ENCODE peak calls at places on chromosomes 11 and 22, in four cellular contexts. K is choroid plexus epithelial cell, Z is spleen, G is cardiac fibroblast. H is an unnamed sample.

GRCh38 chr11:9615031-9615451 is 41.6 kb downstream of the WEE1 start:
- DNase-seq in K (no peak), Z (no peak), G (no peak), H (no peak)

GRCh38 chr11:122737951-122738693 is 82.6 kb downstream of the UBASH3B start:
- DNase-seq in K (peak), Z (no peak), G (no peak), H (no peak)

GRCh38 chr11:115745041-115745440 is 240.8 kb upstream of the CADM1 start:
- DNase-seq in K (no peak), Z (no peak), G (no peak), H (no peak)

GRCh38 chr11:129787518-129787917 is 28.1 kb upstream of the TMEM45B start:
- DNase-seq in K (peak), Z (no peak), G (no peak), H (no peak)

GRCh38 chr11:131534611-131535010 is 164.2 kb downstream of the NTM start:
- DNase-seq in K (no peak), Z (no peak), G (no peak), H (no peak)

GRCh38 chr11:117509543-117509942 is 181.9 kb downstream of the CEP164 start:
- DNase-seq in K (no peak), Z (no peak), G (no peak), H (no peak)

GRCh38 chr11:8070417-8071101 is 10.5 kb upstream of the TUB start:
- DNase-seq in K (peak), Z (no peak), G (peak), H (no peak)

GRCh38 chr11:101748572-101748971 is 164.8 kb upstream of the TRPC6 start:
- DNase-seq in K (peak), Z (no peak), G (no peak), H (no peak)

GRCh38 chr22:49803667-49804375 is 23.9 kb downstream of the BRD1 start:
- DNase-seq in K (no peak), Z (no peak), G (no peak), H (no peak)

GRCh38 chr22:37626144-37626543 is 13.3 kb upstream of the SH3BP1 start:
- DNase-seq in K (peak), Z (peak), G (peak), H (no peak)

GRCh38 chr11:69101100-69101791 is 52.5 kb downstream of the TPCN2 start:
- DNase-seq in K (peak), Z (peak), G (peak), H (peak)

GRCh38 chr11:110182886-110183285 is 89.7 kb downstream of the ZC3H12C start:
- DNase-seq in K (no peak), Z (no peak), G (no peak), H (no peak)

GRCh38 chr22:39356464-39356863 is 6.7 kb downstream of the SYNGR1 start:
- DNase-seq in K (no peak), Z (no peak), G (no peak), H (no peak)

GRCh38 chr22:22099194-22099486 is 116.6 kb upstream of the TOP3B start:
- DNase-seq in K (no peak), Z (no peak), G (no peak), H (no peak)

GRCh38 chr22:30667092-30667485 is 586 bp downstream of the DUSP18 start:
- DNase-seq in K (no peak), Z (no peak), G (no peak), H (no peak)

GRCh38 chr11:47944555-47945128 is 35.7 kb upstream of the PTPRJ start:
- DNase-seq in K (no peak), Z (no peak), G (no peak), H (no peak)

GRCh38 chr22:50469377-50470305 is 5.2 kb downstream of the SBF1 start:
- DNase-seq in K (peak), Z (peak), G (peak), H (no peak)

GRCh38 chr11:73982595-73982989 is at the start of gene UCP2:
- DNase-seq in K (peak), Z (peak), G (peak), H (peak)

GRCh38 chr11:26297179-26297970 is 34.6 kb upstream of the ANO3 start:
- DNase-seq in K (peak), Z (no peak), G (peak), H (no peak)

GRCh38 chr22:31629741-31630184 is 32.3 kb downstream of the PISD start:
- DNase-seq in K (no peak), Z (peak), G (no peak), H (no peak)

GRCh38 chr11:11660351-11660750 is 38.5 kb upstream of the GALNT18 start:
- DNase-seq in K (no peak), Z (no peak), G (no peak), H (no peak)

DNA sequence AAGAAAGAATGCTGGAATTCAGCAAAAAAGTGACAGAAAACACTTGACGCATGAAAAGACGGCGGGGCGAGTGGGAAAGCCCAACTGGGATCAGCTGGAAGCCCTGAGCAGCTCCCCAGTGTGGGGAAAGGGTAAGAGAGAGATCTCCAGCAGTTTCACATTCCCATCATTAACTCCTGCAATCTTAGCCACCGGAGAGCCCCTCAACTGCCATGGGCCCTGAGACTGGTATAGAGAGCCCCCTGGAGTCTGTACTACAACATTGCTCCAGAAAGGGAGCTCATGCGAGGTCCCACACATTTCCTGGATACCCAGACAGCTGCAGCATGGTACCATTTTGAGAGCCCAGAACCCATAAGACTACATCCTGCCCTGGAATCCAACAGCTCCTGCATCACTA is 31.1 kb downstream of the MRGPRX4 start:
- DNase-seq in K (peak), Z (no peak), G (peak), H (peak)
- TF ChIP-seq CTCF in K (peak), Z (no peak), G (peak), H (peak)

GRCh38 chr11:2150206-2150847 is 10.7 kb downstream of the INS start:
- DNase-seq in K (peak), Z (no peak), G (peak), H (no peak)
- TF ChIP-seq CTCF in K (peak), Z (no peak), G (peak), H (peak)

GRCh38 chr11:93361435-93361834 is 30.9 kb downstream of the DEUP1 start:
- DNase-seq in K (no peak), Z (no peak), G (no peak), H (no peak)
- TF ChIP-seq CTCF in K (no peak), Z (no peak), G (peak), H (no peak)

GRCh38 chr11:30239025-30239424 is 8.2 kb downstream of the FSHB start:
- DNase-seq in K (no peak), Z (no peak), G (no peak), H (no peak)
- TF ChIP-seq CTCF in K (no peak), Z (no peak), G (no peak), H (no peak)